ENCODE peak calls at places on chromosome 9, in eight cellular contexts. I is K562, G is mammary epithelial cell, T is HCT116, N is GM12878, D is endothelial cell of umbilical vein, V is MM.1S, K is trophoblast cell. Q is an unnamed sample. For H3K79me2, the result is how much of the 10 kb centered on the place peaks cover.

GRCh38 chr9:128020692-128021091 is 39.9 kb upstream of the EEIG1 start:
- DNase-seq in G (no peak), I (peak), V (no peak), D (no peak), K (no peak), N (no peak), T (no peak), Q (no peak)

GRCh38 chr9:16515879-16516289 is 354.6 kb downstream of the BNC2 start:
- DNase-seq in N (no peak), K (no peak), G (no peak), I (no peak), V (no peak), D (peak), T (no peak), Q (no peak)

GRCh38 chr9:133949486-133950061 is 42.5 kb downstream of the VAV2 start:
- DNase-seq in T (no peak), D (no peak), I (no peak), V (no peak), K (no peak), N (no peak), G (no peak), Q (no peak)

GRCh38 chr9:5186416-5187169 is 1.2 kb upstream of the INSL6 start:
- DNase-seq in I (peak), V (peak), T (peak), N (no peak), D (peak), G (peak), K (peak), Q (peak)

GRCh38 chr9:36961051-36961450 is 73.0 kb downstream of the PAX5 start:
- DNase-seq in K (no peak), V (no peak), T (no peak), N (no peak), G (no peak), I (no peak), D (no peak), Q (no peak)

GRCh38 chr9:136754059-136754572 is 3.9 kb downstream of the LCN8 start:
- DNase-seq in I (no peak), N (no peak), G (no peak), K (no peak), T (no peak), V (no peak), D (no peak), Q (no peak)

GRCh38 chr9:96149881-96150280 is 152.1 kb downstream of the HSD17B3 start:
- DNase-seq in G (no peak), K (no peak), N (no peak), I (no peak), D (no peak), V (no peak), T (no peak), Q (no peak)

GRCh38 chr9:94864183-94864582 is 137.7 kb downstream of the AOPEP start:
- DNase-seq in T (no peak), N (no peak), D (peak), K (no peak), V (no peak), G (no peak), I (no peak), Q (no peak)

GRCh38 chr9:89555426-89556375 is 49.1 kb upstream of the GADD45G start:
- DNase-seq in I (no peak), G (no peak), K (no peak), V (peak), T (no peak), D (peak), N (peak), Q (no peak)

GRCh38 chr9:76634356-76635054 is 129.7 kb upstream of the PCA3 start:
- DNase-seq in N (no peak), K (no peak), D (peak), I (peak), G (peak), V (peak), T (peak), Q (peak)

GRCh38 chr9:86985132-86985531 is 37.8 kb upstream of the GAS1 start:
- DNase-seq in K (no peak), D (no peak), I (no peak), T (no peak), G (no peak), N (no peak), V (no peak), Q (no peak)

GRCh38 chr9:123044556-123044955 is 11.1 kb downstream of the GPR21 start:
- DNase-seq in K (peak), N (no peak), I (no peak), T (no peak), D (no peak), G (peak), V (no peak), Q (no peak)

GRCh38 chr9:14278291-14278721 is 35.6 kb downstream of the NFIB start:
- DNase-seq in T (no peak), G (peak), K (no peak), N (no peak), V (no peak), D (peak), I (no peak), Q (peak)

GRCh38 chr9:110049699-110050450 is 158.1 kb downstream of the C9orf152 start:
- DNase-seq in T (no peak), V (peak), G (peak), N (no peak), D (no peak), I (no peak), K (no peak), Q (peak)

GRCh38 chr9:20838218-20838617 is 154.2 kb downstream of the FOCAD start:
- DNase-seq in K (no peak), N (no peak), I (no peak), G (no peak), T (no peak), V (no peak), D (no peak), Q (no peak)

GRCh38 chr9:68669189-68669588 is 35.9 kb upstream of the PIP5K1B start:
- DNase-seq in N (no peak), V (no peak), K (no peak), T (no peak), I (no peak), G (no peak), D (peak), Q (no peak)

GRCh38 chr9:37952731-37953130 is 48.8 kb upstream of the SLC25A51 start:
- DNase-seq in T (no peak), G (peak), K (no peak), D (no peak), I (no peak), V (no peak), N (no peak), Q (peak)

GRCh38 chr9:5263568-5264218 is 32.5 kb downstream of the INSL4 start:
- DNase-seq in V (peak), K (no peak), N (no peak), T (peak), D (peak), G (peak), I (peak), Q (peak)

GRCh38 chr9:107737987-107738743 is 248.6 kb upstream of the KLF4 start:
- DNase-seq in N (no peak), T (no peak), D (peak), V (no peak), G (peak), K (no peak), I (no peak), Q (peak)

GRCh38 chr9:107738789-107739188 is 249.2 kb upstream of the KLF4 start:
- DNase-seq in N (no peak), K (no peak), G (no peak), D (no peak), V (no peak), T (no peak), I (no peak), Q (peak)

GRCh38 chr9:107742531-107743309 is 253.2 kb upstream of the KLF4 start:
- DNase-seq in K (no peak), V (no peak), I (no peak), D (no peak), T (no peak), G (no peak), N (no peak), Q (no peak)

GRCh38 chr9:107739601-107740082 is 250.1 kb upstream of the KLF4 start:
- DNase-seq in D (no peak), G (peak), K (no peak), N (no peak), I (no peak), T (no peak), V (no peak), Q (peak)

DNA sequence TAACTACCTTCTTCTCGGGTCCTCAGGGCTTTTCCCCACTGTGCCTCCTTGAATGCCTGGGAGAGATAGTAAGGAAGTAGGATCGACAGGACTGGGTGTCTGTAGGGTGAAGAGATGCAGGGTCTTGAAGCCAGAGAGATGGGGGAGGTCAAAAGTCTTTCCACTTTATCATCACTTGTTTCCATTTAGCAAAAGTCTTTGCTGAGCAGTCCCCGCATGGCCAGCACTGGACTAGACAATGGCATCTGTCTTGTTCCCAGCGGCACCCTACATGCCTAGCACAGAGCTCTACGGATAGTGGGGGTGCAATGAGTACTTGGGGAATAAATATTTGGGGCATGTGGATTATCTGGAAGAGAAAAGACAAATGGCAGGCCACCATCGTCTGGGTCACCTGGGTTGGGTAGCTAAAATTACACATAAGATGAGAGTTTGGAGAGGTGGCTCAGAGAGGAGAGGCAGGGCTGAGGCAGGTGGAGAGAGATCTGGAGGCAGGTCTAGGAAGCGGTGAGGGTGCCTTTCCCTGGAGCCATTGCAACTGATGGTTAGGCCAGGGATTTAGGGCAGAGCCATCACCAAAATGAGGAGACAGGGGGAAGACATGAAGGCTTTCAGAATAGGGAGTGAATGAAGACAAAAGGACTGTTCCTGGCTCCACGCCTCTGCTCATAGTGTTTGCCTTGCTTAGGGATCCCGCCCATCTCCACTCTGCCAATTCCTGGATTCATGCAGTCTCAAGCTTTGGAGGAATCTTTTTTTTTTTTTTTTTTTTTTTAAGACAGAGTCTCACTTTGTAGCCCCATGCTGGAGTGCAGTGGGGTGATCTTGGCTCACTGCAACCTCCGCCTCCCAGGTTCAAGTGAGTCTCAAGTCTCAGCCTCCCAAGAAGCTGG is 250.8 kb upstream of the KLF4 start:
- DNase-seq in T (no peak), N (no peak), D (no peak), G (no peak), V (no peak), K (no peak), I (no peak), Q (no peak)
- H3K79me2 ChIP-seq in T (under half), N (under half), D (under half), G (under half), V (under half), K (under half), I (under half), Q (under half)

GRCh38 chr9:97904725-97905124 is 17.6 kb downstream of the TRMO start:
- DNase-seq in G (no peak), D (no peak), K (no peak), N (no peak), T (no peak), I (no peak), V (no peak), Q (no peak)
- H3K4me3 ChIP-seq in G (no peak), D (no peak), K (no peak), N (no peak), T (no peak), I (no peak), V (no peak), Q (no peak)

GRCh38 chr9:88258012-88258411 is 119.7 kb upstream of the SPATA31C2 start:
- DNase-seq in V (no peak), K (peak), T (no peak), I (no peak), G (no peak), D (peak), N (no peak), Q (peak)

GRCh38 chr9:88256216-88256615 is 117.9 kb upstream of the SPATA31C2 start:
- DNase-seq in I (no peak), N (no peak), K (peak), V (no peak), G (no peak), T (no peak), D (no peak), Q (no peak)

GRCh38 chr9:88258587-88258986 is 120.3 kb upstream of the SPATA31C2 start:
- DNase-seq in G (no peak), N (no peak), K (peak), I (no peak), T (no peak), V (no peak), D (peak), Q (peak)

GRCh38 chr9:88259041-88259440 is 120.8 kb upstream of the SPATA31C2 start:
- DNase-seq in T (no peak), K (no peak), V (no peak), D (no peak), G (no peak), N (no peak), I (no peak), Q (no peak)
- H2AFZ ChIP-seq in T (no peak), K (peak), V (no peak), D (no peak), G (no peak), N (no peak), I (no peak), Q (peak)

DNA sequence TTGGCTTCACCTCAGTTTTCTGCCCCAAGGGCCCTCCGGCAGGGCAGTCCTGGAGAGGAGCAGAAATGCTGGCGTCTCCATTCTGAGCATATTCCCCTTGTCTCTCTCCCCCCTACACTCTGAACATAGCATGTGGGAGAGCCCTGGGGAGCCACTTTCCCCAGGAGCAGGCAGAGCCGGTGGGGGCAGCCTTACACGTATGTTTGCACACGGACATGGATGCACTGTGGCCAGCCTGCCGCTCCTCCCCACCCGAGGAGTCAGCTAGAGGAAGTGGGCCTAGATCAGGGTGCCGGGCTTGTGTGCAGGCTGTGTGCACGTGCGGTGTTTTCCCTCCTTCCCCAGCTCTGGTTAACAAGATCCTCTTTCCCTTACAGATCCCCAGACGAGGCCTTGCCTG is 25.4 kb upstream of the POMT1 start:
- DNase-seq in N (no peak), K (no peak), T (no peak), G (no peak), V (no peak), D (no peak), I (no peak), Q (no peak)
- H3K79me2 ChIP-seq in N (under half), K (under half), T (half or more), G (half or more), V (half or more), D (under half), I (under half), Q (under half)

GRCh38 chr9:113388833-113389232 is 12.0 kb upstream of the HDHD3 start:
- DNase-seq in V (no peak), G (no peak), N (no peak), I (no peak), T (no peak), K (no peak), D (no peak), Q (no peak)

GRCh38 chr9:113389451-113389850 is 11.6 kb downstream of the ALAD start:
- DNase-seq in I (no peak), V (no peak), K (no peak), T (no peak), D (no peak), G (no peak), N (no peak), Q (no peak)

GRCh38 chr9:113390192-113390960 is 10.7 kb downstream of the ALAD start:
- DNase-seq in T (no peak), V (no peak), N (no peak), D (no peak), K (no peak), G (no peak), I (no peak), Q (no peak)

GRCh38 chr9:113386571-113387393 is 10.0 kb upstream of the HDHD3 start:
- DNase-seq in G (no peak), D (no peak), N (no peak), T (no peak), V (no peak), I (no peak), K (peak), Q (no peak)

DNA sequence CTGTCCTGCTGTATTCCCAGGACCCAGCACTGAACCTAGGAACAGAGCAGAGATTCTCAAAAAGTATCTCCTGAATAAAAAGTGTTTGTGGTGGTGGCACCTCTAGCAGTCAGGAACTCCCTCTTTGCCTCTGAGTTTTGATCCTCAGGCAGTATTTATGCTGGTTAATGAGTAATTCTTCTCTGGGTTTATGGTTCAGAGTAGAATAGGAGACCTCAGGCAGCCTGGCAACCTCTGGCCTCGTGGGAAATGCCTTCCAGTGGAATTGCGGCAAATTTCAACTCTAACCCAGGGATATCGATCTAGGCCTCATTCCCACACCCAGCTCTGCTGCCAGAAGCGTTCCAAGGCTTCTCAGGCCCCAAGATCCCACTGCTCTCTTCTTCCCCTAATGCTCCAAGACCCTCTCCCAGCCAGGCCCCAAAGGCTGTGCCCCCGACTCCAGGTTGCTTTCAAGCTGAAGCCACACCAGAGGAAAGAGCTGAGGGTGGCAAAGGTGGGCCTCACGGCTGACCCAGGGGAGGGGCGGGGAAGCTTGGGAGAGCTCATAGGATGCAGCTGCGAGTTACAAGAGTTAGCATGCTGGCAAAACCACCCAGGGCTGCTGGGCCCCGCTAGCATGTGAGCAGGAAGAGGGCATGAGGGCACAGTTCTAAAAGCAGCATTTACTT is 10.9 kb upstream of the HDHD3 start:
- DNase-seq in N (no peak), T (no peak), D (no peak), G (no peak), V (no peak), I (no peak), K (no peak), Q (no peak)
- H3K4me3 ChIP-seq in N (no peak), T (no peak), D (no peak), G (no peak), V (no peak), I (no peak), K (no peak), Q (no peak)